ENCODE peak calls at places on chromosomes 1 and 21, in six cellular contexts. I is aorta; E is central memory CD4-positive, alpha-beta T cell; N is T-helper 1 cell; X is ELF-1; R is activated CD4-positive, alpha-beta memory T cell treated with anti-CD3 and anti-CD28 coated beads for 36 hours. U is an unnamed sample.

GRCh38 chr1:28580706-28581530 is 11.1 kb upstream of the RAB42 start:
- DNase-seq in I (no peak), E (peak), N (peak), X (peak), R (peak), U (peak)

GRCh38 chr1:65362545-65362944 is 53.2 kb downstream of the DNAJC6 start:
- DNase-seq in I (no peak), E (no peak), N (no peak), X (no peak), R (no peak), U (peak)

GRCh38 chr1:36565576-36566501 is 83.1 kb upstream of the CSF3R start:
- DNase-seq in I (peak), E (no peak), N (no peak), X (no peak), R (no peak), U (no peak)

GRCh38 chr1:160083968-160084770 is 2.8 kb downstream of the KCNJ9 start:
- DNase-seq in I (peak), E (peak), N (peak), X (peak), R (peak), U (peak)

GRCh38 chr1:200198247-200198646 is 170.7 kb downstream of the NR5A2 start:
- DNase-seq in I (no peak), E (no peak), N (no peak), X (peak), R (no peak), U (no peak)

GRCh38 chr1:107057197-107058133 is 991 bp downstream of the PRMT6 start:
- DNase-seq in I (peak), E (no peak), N (peak), X (peak), R (peak), U (peak)

GRCh38 chr1:180842052-180842451 is 70.6 kb upstream of the KIAA1614 start:
- DNase-seq in I (no peak), E (no peak), N (no peak), X (no peak), R (no peak), U (no peak)

GRCh38 chr1:107926436-107927080 is 38.4 kb downstream of the VAV3 start:
- DNase-seq in I (no peak), E (no peak), N (no peak), X (no peak), R (no peak), U (no peak)

GRCh38 chr1:115457295-115457694 is 119.2 kb upstream of the NGF start:
- DNase-seq in I (no peak), E (no peak), N (no peak), X (no peak), R (no peak), U (no peak)

GRCh38 chr21:45670731-45671130 is 27.2 kb downstream of the PCBP3 start:
- DNase-seq in I (no peak), E (no peak), N (no peak), X (no peak), R (no peak), U (no peak)